ENCODE peak calls at places on chromosomes 16 and 17, in four cellular contexts. S, B, I and L are unnamed samples.
A peak's percentile ranks its signal among the peaks of the same experiment; 100 is the strongest.

GRCh38 chr17:48439875-48440505 is 10.0 kb upstream of the SKAP1 start:
- DNase-seq in S (no peak), B (no peak), I (no peak), L (no peak)

GRCh38 chr17:3961564-3962047 is 2.6 kb downstream of the ATP2A3 start:
- DNase-seq in B (no peak), S (no peak), I (peak; percentile 86), L (no peak)

GRCh38 chr17:38451840-38452529 is 23.7 kb downstream of the ARHGAP23 start:
- DNase-seq in B (peak; percentile 77), I (no peak), S (no peak), L (peak; percentile 68)

GRCh38 chr16:27695161-27695560 is 145.2 kb downstream of the KATNIP start:
- DNase-seq in S (peak; percentile 51), I (no peak), B (no peak), L (no peak)

GRCh38 chr16:515963-516226 is 11.6 kb upstream of the CAPN15 start:
- DNase-seq in B (no peak), I (no peak), S (no peak), L (no peak)

GRCh38 chr16:46887524-46887854 is 3.3 kb downstream of the GPT2 start:
- DNase-seq in S (no peak), I (no peak), B (no peak), L (no peak)

GRCh38 chr17:73388578-73388905 is 76.7 kb upstream of the CDC42EP4 start:
- DNase-seq in I (no peak), B (no peak), S (no peak), L (no peak)

GRCh38 chr17:55327225-55328088 is 62.7 kb downstream of the HLF start:
- DNase-seq in S (no peak), I (no peak), B (no peak), L (no peak)

GRCh38 chr17:56868716-56869115 is 34.8 kb downstream of the DGKE start:
- DNase-seq in B (no peak), S (no peak), I (no peak), L (no peak)

GRCh38 chr16:49652441-49653175 is 203.3 kb downstream of the ZNF423 start:
- DNase-seq in B (peak; percentile 74), I (peak; percentile 56), S (peak; percentile 82), L (no peak)

GRCh38 chr17:73362697-73363096 is 50.9 kb upstream of the CDC42EP4 start:
- DNase-seq in B (no peak), I (no peak), S (no peak), L (no peak)

GRCh38 chr16:75506567-75506966 is 11.3 kb upstream of the CHST6 start:
- DNase-seq in S (peak; percentile 72), I (no peak), B (peak; percentile 87), L (peak; percentile 87)

GRCh38 chr17:73308017-73308823 is 3.6 kb downstream of the CDC42EP4 start:
- DNase-seq in B (peak; percentile 86), S (peak; percentile 95), I (peak; percentile 94), L (peak; percentile 95)

GRCh38 chr16:3099732-3100499 is 822 bp upstream of the ZSCAN10 start:
- DNase-seq in I (peak; percentile 97), B (peak; percentile 86), S (peak; percentile 93), L (peak; percentile 70)

GRCh38 chr16:87096746-87097145 is 220.4 kb downstream of the C16orf95 start:
- DNase-seq in I (no peak), S (no peak), B (no peak), L (no peak)

GRCh38 chr16:71383054-71383773 is 24.7 kb downstream of the CALB2 start:
- DNase-seq in I (no peak), S (no peak), B (peak; percentile 1), L (peak; percentile 78)

GRCh38 chr16:66028505-66029216 is 337.8 kb upstream of the CDH5 start:
- DNase-seq in B (peak; percentile 81), S (no peak), I (no peak), L (no peak)

GRCh38 chr17:66814026-66814425 is 20.9 kb upstream of the CACNG5 start:
- DNase-seq in S (no peak), I (no peak), B (no peak), L (no peak)

GRCh38 chr16:3029499-3030127 is 5.8 kb downstream of the THOC6 start:
- DNase-seq in B (no peak), I (no peak), S (no peak), L (no peak)

GRCh38 chr16:20348365-20349185 is 3.9 kb downstream of the UMOD start:
- DNase-seq in I (peak; percentile 51), S (no peak), B (no peak), L (no peak)

GRCh38 chr16:82344157-82344556 is 174.1 kb upstream of the MPHOSPH6 start:
- DNase-seq in B (no peak), S (no peak), I (no peak), L (no peak)

GRCh38 chr17:43671075-43671692 is 9.5 kb upstream of the MEOX1 start:
- DNase-seq in I (no peak), S (no peak), B (peak; percentile 16), L (peak; percentile 55)

GRCh38 chr17:9928601-9929341 is 23.7 kb upstream of the RCVRN start:
- DNase-seq in I (peak; percentile 11), S (no peak), B (peak; percentile 24), L (peak; percentile 61)

GRCh38 chr17:80035687-80035936 is at the start of gene TBC1D16:
- DNase-seq in I (no peak), S (no peak), B (no peak), L (no peak)

GRCh38 chr17:77556408-77557068 is 402.0 kb upstream of the TNRC6C start:
- DNase-seq in B (no peak), I (no peak), S (no peak), L (no peak)

GRCh38 chr16:48580925-48581500 is 29.0 kb downstream of the N4BP1 start:
- DNase-seq in S (no peak), B (no peak), I (no peak), L (no peak)

GRCh38 chr17:62591323-62591722 is 36.1 kb upstream of the MRC2 start:
- DNase-seq in I (no peak), S (no peak), B (no peak), L (no peak)

GRCh38 chr17:49687878-49688491 is 10.1 kb upstream of the SPOP start:
- DNase-seq in B (peak; percentile 46), S (peak; percentile 68), I (no peak), L (no peak)

GRCh38 chr17:33287096-33287495 is 6.0 kb downstream of the ASIC2 start:
- DNase-seq in I (no peak), S (no peak), B (no peak), L (no peak)

GRCh38 chr17:77107506-77108433 is 33.0 kb upstream of the SEC14L1 start:
- DNase-seq in I (no peak), B (peak; percentile 43), S (no peak), L (no peak)

GRCh38 chr16:2008631-2009301 is 855 bp downstream of the ZNF598 start:
- DNase-seq in I (peak; percentile 62), B (no peak), S (no peak), L (peak; percentile 62)

GRCh38 chr17:4956493-4957061 is 5.7 kb downstream of the ENO3 start:
- DNase-seq in B (no peak), I (no peak), S (no peak), L (peak; percentile 25)

GRCh38 chr16:23469814-23470213 is 16.8 kb upstream of the COG7 start:
- DNase-seq in B (no peak), S (no peak), I (no peak), L (peak; percentile 81)

GRCh38 chr16:71627631-71628236 is 1.8 kb downstream of the MARVELD3 start:
- DNase-seq in S (no peak), B (no peak), I (peak; percentile 54), L (no peak)

GRCh38 chr17:8091033-8091687 is 3.6 kb upstream of the ALOX12B start:
- DNase-seq in S (no peak), I (no peak), B (no peak), L (no peak)

GRCh38 chr16:4879049-4879448 is 31.8 kb downstream of the UBN1 start:
- DNase-seq in S (no peak), B (no peak), I (no peak), L (no peak)

GRCh38 chr16:72769876-72770275 is 278.1 kb downstream of the ZFHX3 start:
- DNase-seq in B (no peak), I (no peak), S (no peak), L (no peak)

GRCh38 chr17:49498037-49498615 is 3.0 kb downstream of the NGFR start:
- DNase-seq in B (no peak), S (no peak), I (no peak), L (no peak)

GRCh38 chr16:84391151-84391873 is 23.0 kb downstream of the ATP2C2 start:
- DNase-seq in S (no peak), I (no peak), B (no peak), L (no peak)

GRCh38 chr17:15231851-15232516 is 33.1 kb downstream of the PMP22 start:
- DNase-seq in I (no peak), B (no peak), S (no peak), L (no peak)
- H3K4me3 ChIP-seq in I (no peak overlapping the region), B (no peak overlapping the region), S (no peak overlapping the region), L (no peak overlapping the region)

GRCh38 chr16:10314811-10315210 is 71.0 kb upstream of the ATF7IP2 start:
- DNase-seq in I (no peak), S (no peak), B (peak; percentile 1), L (no peak)
- TF ChIP-seq CTCF in I (no peak), S (no peak), B (no peak), L (no peak)

GRCh38 chr17:596763-597644 is 117.6 kb downstream of the VPS53 start:
- DNase-seq in I (no peak), S (no peak), B (peak; percentile 90), L (no peak)

GRCh38 chr17:602436-602835 is 112.2 kb downstream of the VPS53 start:
- DNase-seq in B (peak; percentile 22), I (no peak), S (no peak), L (no peak)

GRCh38 chr17:603405-604193 is 111.0 kb downstream of the VPS53 start:
- DNase-seq in B (no peak), I (no peak), S (no peak), L (no peak)

GRCh38 chr17:601462-602303 is 113.0 kb downstream of the VPS53 start:
- DNase-seq in B (no peak), S (no peak), I (no peak), L (no peak)

GRCh38 chr17:600576-601301 is 113.9 kb downstream of the VPS53 start:
- DNase-seq in S (no peak), I (no peak), B (no peak), L (no peak)
- H3K4me3 ChIP-seq in S (no peak overlapping the region), I (no peak overlapping the region), B (no peak overlapping the region), L (no peak overlapping the region)

GRCh38 chr17:31374503-31374902 is 17.0 kb upstream of the RAB11FIP4 start:
- DNase-seq in S (no peak), I (no peak), B (no peak), L (no peak)

GRCh38 chr17:31381165-31381668 is 10.3 kb upstream of the RAB11FIP4 start:
- DNase-seq in I (no peak), S (no peak), B (no peak), L (no peak)

GRCh38 chr17:31374083-31374447 is 17.4 kb upstream of the RAB11FIP4 start:
- DNase-seq in B (no peak), I (no peak), S (no peak), L (no peak)

GRCh38 chr17:31379796-31380195 is 11.7 kb upstream of the RAB11FIP4 start:
- DNase-seq in S (no peak), B (no peak), I (no peak), L (no peak)

DNA sequence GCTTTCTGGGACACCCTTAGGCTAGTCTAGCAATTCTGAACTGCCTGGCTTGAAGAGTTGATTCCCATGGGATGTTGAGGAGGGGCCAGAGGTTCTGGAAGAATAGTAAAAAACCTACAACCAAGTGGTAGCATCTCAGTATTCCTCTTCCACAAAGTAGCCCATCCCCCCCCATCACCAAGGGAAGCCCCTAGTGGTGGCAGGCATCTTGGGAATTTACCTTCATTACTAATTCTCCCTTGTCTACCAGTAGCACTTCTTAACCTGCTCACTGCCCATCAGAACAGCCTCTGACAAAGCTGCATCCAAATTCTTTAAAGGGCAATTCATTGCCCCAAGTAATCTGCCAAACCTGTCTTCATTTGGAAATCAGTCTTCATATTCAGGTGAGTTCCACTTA is 12.8 kb upstream of the RAB11FIP4 start:
- DNase-seq in I (no peak), S (no peak), B (no peak), L (no peak)
- TF ChIP-seq CTCF in I (no peak), S (no peak), B (peak; percentile 49), L (no peak)